ENCODE peak calls at places on chromosome 9, in nine cellular contexts. C, B, R, X, D, Z, P, H and W are unnamed samples.

GRCh38 chr9:95182854-95183563 is 134.5 kb downstream of the FANCC start:
- DNase-seq in X (no peak), Z (no peak), D (no peak), R (no peak), P (no peak), C (peak; percentile 40), H (peak; percentile 59), B (no peak), W (no peak)

GRCh38 chr9:86413966-86414880 is 60.0 kb upstream of the TUT7 start:
- DNase-seq in H (no peak), Z (peak; percentile 5), R (no peak), X (no peak), D (no peak), C (no peak), P (no peak), B (no peak), W (no peak)

GRCh38 chr9:17802249-17802857 is 223.5 kb downstream of the SH3GL2 start:
- DNase-seq in H (no peak), R (no peak), D (no peak), B (no peak), C (no peak), Z (no peak), P (no peak), X (no peak), W (no peak)

GRCh38 chr9:80175286-80175906 is 603.6 kb downstream of the TLE4 start:
- DNase-seq in D (peak; percentile 62), P (no peak), Z (peak; percentile 20), C (no peak), H (no peak), B (no peak), X (peak; percentile 39), R (no peak), W (no peak)

GRCh38 chr9:135907446-135908333 is at the start of gene CAMSAP1:
- DNase-seq in X (peak; percentile 94), R (peak; percentile 95), Z (peak; percentile 96), P (peak; percentile 51), D (peak; percentile 96), B (peak; percentile 95), H (peak; percentile 93), C (peak; percentile 95), W (peak; percentile 87)

GRCh38 chr9:115595951-115596742 is 478.2 kb upstream of the TNC start:
- DNase-seq in X (no peak), P (no peak), C (no peak), D (no peak), H (no peak), Z (no peak), B (no peak), R (no peak), W (no peak)

GRCh38 chr9:93896496-93897033 is 58.6 kb downstream of the BARX1 start:
- DNase-seq in C (no peak), P (no peak), R (peak; percentile 64), D (peak; percentile 38), Z (no peak), B (no peak), H (no peak), X (peak; percentile 13), W (no peak)

GRCh38 chr9:20043461-20043860 is 254.6 kb upstream of the SLC24A2 start:
- DNase-seq in C (no peak), R (no peak), D (no peak), Z (no peak), B (no peak), P (no peak), X (no peak), H (no peak), W (no peak)

GRCh38 chr9:20477940-20478620 is 144.2 kb downstream of the MLLT3 start:
- DNase-seq in P (peak; percentile 37), Z (no peak), R (no peak), B (no peak), C (no peak), X (no peak), D (no peak), H (no peak), W (no peak)

GRCh38 chr9:116627433-116627832 is 59.7 kb upstream of the TRIM32 start:
- DNase-seq in X (no peak), H (no peak), R (no peak), B (no peak), D (no peak), P (no peak), Z (no peak), C (no peak), W (no peak)

GRCh38 chr9:71791875-71792274 is 23.6 kb upstream of the CEMIP2 start:
- DNase-seq in X (no peak), H (no peak), B (no peak), Z (no peak), D (no peak), P (no peak), C (no peak), R (no peak), W (no peak)

GRCh38 chr9:35606726-35607125 is 1.7 kb downstream of the TESK1 start:
- DNase-seq in P (no peak), B (no peak), H (no peak), X (no peak), D (no peak), Z (no peak), C (no peak), R (no peak), W (no peak)

GRCh38 chr9:108707120-108707519 is 148.7 kb downstream of the ACTL7B start:
- DNase-seq in X (no peak), R (no peak), B (no peak), D (no peak), H (no peak), Z (no peak), C (no peak), P (no peak), W (no peak)

GRCh38 chr9:127741831-127742434 is 6.8 kb upstream of the TOR2A start:
- DNase-seq in C (peak; percentile 82), B (peak; percentile 70), P (no peak), H (peak; percentile 87), X (peak; percentile 62), Z (peak; percentile 92), R (no peak), D (peak; percentile 66), W (peak; percentile 75)

GRCh38 chr9:114304416-114305188 is 18.3 kb upstream of the ORM1 start:
- DNase-seq in P (no peak), C (no peak), H (peak; percentile 6), B (no peak), D (peak; percentile 30), Z (no peak), R (peak; percentile 57), X (peak; percentile 15), W (no peak)

GRCh38 chr9:92669890-92670708 is at the start of gene IPPK:
- DNase-seq in R (peak; percentile 99), Z (peak; percentile 99), C (peak; percentile 97), D (peak; percentile 99), P (peak; percentile 91), B (peak; percentile 99), H (peak; percentile 99), X (peak; percentile 98), W (peak; percentile 95)
- TF ChIP-seq POLR2A in R (peak; percentile 22), Z (peak; percentile 93), C (peak; percentile 87), D (peak; percentile 72), P (peak; percentile 90), B (peak; percentile 74), H (peak; percentile 38), X (peak; percentile 45), W (peak; percentile 73)

GRCh38 chr9:133826289-133827085 is 88.3 kb upstream of the SARDH start:
- DNase-seq in X (no peak), R (no peak), Z (no peak), H (no peak), B (no peak), D (no peak), C (no peak), P (no peak), W (no peak)

GRCh38 chr9:133824106-133824801 is 86.1 kb upstream of the SARDH start:
- DNase-seq in R (no peak), B (no peak), D (no peak), X (no peak), C (no peak), H (no peak), P (no peak), Z (no peak), W (no peak)

GRCh38 chr9:133823189-133824105 is 85.3 kb upstream of the SARDH start:
- DNase-seq in X (no peak), Z (no peak), H (no peak), P (peak; percentile 57), D (peak; percentile 69), C (no peak), B (no peak), R (no peak), W (no peak)

GRCh38 chr9:133825555-133826198 is 87.5 kb upstream of the SARDH start:
- DNase-seq in H (no peak), B (no peak), R (no peak), D (no peak), Z (no peak), P (no peak), C (no peak), X (no peak), W (no peak)

DNA sequence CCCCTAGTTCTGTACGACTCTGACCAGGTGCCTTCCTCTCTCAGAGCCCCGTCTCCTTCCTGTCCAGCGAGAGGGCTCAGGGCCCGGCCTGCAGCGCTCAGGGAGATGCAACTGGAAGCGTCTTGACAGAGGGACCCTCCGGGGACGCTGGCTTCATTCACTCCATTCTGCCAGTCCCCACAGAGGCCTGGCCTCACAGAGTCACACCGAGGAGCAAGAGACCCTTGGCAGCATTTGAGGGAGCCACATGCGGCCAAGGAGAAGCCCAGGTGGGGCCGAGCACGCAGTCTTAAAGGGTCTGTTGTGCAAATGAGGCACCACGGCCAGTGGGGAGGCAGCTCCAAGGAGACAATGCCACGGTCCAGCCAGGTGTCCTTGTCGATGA is 86.6 kb upstream of the SARDH start:
- DNase-seq in R (no peak), P (no peak), X (no peak), H (no peak), C (no peak), D (no peak), Z (no peak), B (no peak), W (no peak)
- H3K4me1 ChIP-seq in R (no peaks in the 10 kb centered on the region), P (peaks cover 33% of the 10 kb centered on the region), X (no peaks in the 10 kb centered on the region), H (no peaks in the 10 kb centered on the region), C (no peaks in the 10 kb centered on the region), D (no peaks in the 10 kb centered on the region), Z (peaks cover 5% of the 10 kb centered on the region), B (no peaks in the 10 kb centered on the region), W (no peaks in the 10 kb centered on the region)

GRCh38 chr9:133510926-133511505 is 13.7 kb downstream of the MYMK start:
- DNase-seq in X (no peak), Z (no peak), H (no peak), C (no peak), D (no peak), P (no peak), B (no peak), R (no peak), W (no peak)
- H3K4me3 ChIP-seq in X (no peak overlapping the region), Z (no peak overlapping the region), H (no peak overlapping the region), C (no peak overlapping the region), D (no peak overlapping the region), P (no peak overlapping the region), B (no peak overlapping the region), R (no peak overlapping the region), W (no peak overlapping the region)

DNA sequence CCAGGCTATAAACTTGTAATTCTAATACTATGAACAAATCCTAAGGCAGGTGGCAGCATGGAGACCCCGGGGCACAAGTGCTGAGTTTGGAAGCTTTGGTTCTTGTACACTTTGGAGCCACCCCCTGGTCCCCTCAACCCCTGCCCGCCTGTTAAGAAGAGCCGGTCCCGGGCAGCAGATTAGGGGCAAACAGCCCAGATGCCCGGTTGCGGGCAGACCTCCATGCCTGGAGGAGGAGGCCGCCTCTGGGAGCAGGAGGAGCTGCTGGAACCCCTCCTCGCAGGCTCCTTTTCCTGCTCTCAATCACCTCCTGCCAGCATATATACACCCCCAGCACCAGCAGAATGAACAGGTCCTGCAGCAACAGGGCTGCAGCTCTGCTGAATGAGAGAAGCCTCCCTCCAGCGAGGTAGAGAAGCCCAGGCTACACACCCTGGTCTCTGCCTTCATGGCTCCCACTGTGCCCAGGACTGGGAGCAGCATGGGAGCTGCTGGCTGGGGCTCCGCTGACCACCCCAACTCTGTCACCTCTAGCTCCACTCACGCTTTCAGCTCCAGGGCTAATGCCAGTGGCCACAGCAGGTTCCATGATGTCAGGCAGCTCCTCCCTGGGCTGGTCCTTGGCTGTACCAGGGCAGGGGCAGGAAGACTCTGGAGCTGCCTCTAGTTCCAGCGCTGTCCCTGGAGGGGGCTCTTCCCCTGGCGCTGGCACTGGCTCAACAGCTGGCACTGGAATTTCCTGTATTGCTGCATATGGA is 1713.5 kb upstream of the ACO1 start:
- DNase-seq in X (no peak), D (no peak), B (no peak), R (no peak), H (no peak), C (no peak), P (no peak), Z (no peak), W (no peak)
- TF ChIP-seq POLR2A in X (no peak), D (no peak), B (no peak), R (no peak), H (no peak), C (no peak), P (no peak), Z (no peak), W (no peak)